ENCODE peak calls at places on chromosomes 13 and 19, in seven cellular contexts. S, Q, E, P, V, H and A are unnamed samples.
A peak's percentile ranks its signal among the peaks of the same experiment; 100 is the strongest.

GRCh38 chr13:31007392-31007791 is 74.9 kb downstream of the TEX26 start:
- DNase-seq in E (no peak), S (no peak), H (no peak), V (no peak), Q (no peak), P (no peak), A (no peak)

GRCh38 chr13:37495046-37495445 is 103.5 kb downstream of the POSTN start:
- DNase-seq in E (no peak), S (no peak), Q (no peak), P (peak; percentile 22), H (no peak), V (no peak), A (no peak)

GRCh38 chr19:51139299-51140018 is 2.6 kb upstream of the SIGLEC7 start:
- DNase-seq in P (no peak), E (no peak), Q (no peak), H (no peak), V (no peak), S (no peak), A (no peak)

GRCh38 chr19:3642987-3643386 is 16.4 kb upstream of the CACTIN start:
- DNase-seq in S (no peak), P (no peak), E (no peak), V (no peak), H (peak; percentile 72), Q (no peak), A (peak; percentile 50)

GRCh38 chr19:858868-859843 is at the start of gene CFD:
- DNase-seq in V (no peak), P (no peak), E (no peak), Q (peak; percentile 87), H (peak; percentile 76), S (no peak), A (no peak)

GRCh38 chr13:102227696-102228095 is 174.2 kb downstream of the FGF14 start:
- DNase-seq in S (no peak), V (no peak), P (no peak), Q (no peak), H (no peak), E (no peak), A (no peak)

GRCh38 chr19:6239401-6239844 is 40.4 kb downstream of the MLLT1 start:
- DNase-seq in S (peak; percentile 62), V (no peak), P (no peak), Q (no peak), H (peak; percentile 70), E (peak; percentile 45), A (no peak)

GRCh38 chr13:70107498-70108271 is at the start of gene ATXN8OS:
- DNase-seq in S (no peak), P (no peak), Q (peak; percentile 67), H (peak; percentile 43), V (no peak), E (no peak), A (peak; percentile 51)

GRCh38 chr19:1125601-1126533 is 22.1 kb downstream of the GPX4 start:
- DNase-seq in Q (no peak), V (no peak), E (no peak), S (no peak), H (no peak), P (no peak), A (no peak)

DNA sequence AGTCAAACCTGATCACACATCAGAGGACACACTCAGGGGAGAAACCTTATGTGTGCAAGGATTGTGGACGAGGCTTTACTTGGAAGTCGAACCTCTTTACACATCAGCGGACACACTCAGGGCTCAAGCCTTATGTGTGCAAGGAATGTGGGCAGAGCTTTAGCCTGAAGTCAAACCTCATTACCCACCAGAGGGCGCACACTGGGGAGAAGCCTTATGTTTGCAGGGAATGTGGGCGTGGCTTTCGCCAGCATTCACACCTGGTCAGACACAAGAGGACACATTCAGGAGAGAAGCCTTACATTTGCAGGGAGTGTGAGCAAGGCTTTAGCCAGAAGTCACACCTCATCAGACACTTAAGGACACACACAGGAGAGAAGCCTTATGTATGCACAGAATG is 8.2 kb upstream of the ZNF527 start:
- DNase-seq in Q (no peak), H (no peak), V (no peak), E (no peak), P (no peak), S (peak; percentile 5), A (no peak)
- TF ChIP-seq CTCF in Q (no peak), H (no peak), V (no peak), E (no peak), P (peak; percentile 34), S (peak; percentile 4), A (no peak)

DNA sequence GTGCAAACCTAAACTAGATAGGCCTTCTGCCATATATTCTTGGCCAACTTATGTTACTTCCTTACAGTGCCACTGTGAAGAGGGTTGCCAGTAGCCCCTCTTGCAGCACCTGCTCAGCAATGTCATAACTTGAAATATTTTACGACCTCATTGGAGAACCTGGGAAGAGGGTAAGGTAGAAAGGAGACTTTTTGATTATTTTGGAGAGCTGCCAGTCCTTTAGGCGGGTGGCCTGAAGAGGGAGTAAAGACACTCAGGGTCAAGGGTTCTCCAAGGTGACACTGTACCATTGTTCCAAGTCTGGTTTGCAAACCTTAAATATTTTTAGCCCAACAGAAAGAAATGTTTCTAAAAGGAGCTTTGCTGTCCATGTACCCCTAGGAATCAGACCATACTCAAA is 118.3 kb downstream of the FLT1 start:
- DNase-seq in P (no peak), H (no peak), E (no peak), S (no peak), Q (no peak), V (no peak), A (no peak)
- TF ChIP-seq CTCF in P (no peak), H (no peak), E (no peak), S (no peak), Q (no peak), V (no peak), A (no peak)

GRCh38 chr19:15454371-15454800 is 4.6 kb upstream of the WIZ start:
- DNase-seq in Q (no peak), P (no peak), H (peak; percentile 85), S (no peak), E (peak; percentile 28), V (peak; percentile 40), A (no peak)
- TF ChIP-seq CTCF in Q (no peak), P (peak; percentile 57), H (no peak), S (peak; percentile 38), E (no peak), V (no peak), A (no peak)

DNA sequence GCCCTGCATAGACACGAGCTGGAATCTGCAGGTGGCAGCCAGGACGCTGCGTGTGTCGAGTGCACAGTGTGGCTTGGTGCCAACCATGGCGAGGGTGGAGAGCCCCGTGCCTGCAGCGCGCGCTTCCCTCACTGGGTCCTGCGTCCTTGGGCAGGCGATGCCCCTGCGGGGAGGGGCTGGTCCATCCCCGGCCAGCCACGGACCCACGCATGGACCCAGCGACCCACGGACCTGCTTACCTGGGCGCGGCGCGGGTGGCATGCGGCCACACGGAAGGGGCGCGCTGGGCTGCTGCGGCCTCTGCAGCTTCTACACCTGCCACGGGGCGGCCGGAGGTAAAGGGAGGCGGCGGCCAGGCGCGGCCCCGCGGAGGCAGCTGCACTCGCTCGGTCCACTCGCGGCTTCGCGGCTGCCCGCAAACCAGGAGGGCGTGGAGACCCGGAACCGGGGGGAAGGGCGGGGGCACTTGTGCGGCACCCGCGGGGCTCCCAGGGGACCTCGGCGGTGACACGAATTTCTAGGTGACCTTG is 569 bp upstream of the MCF2L start:
- DNase-seq in Q (peak; percentile 85), P (no peak), V (peak; percentile 77), E (peak; percentile 16), S (no peak), H (peak; percentile 93), A (peak; percentile 43)
- TF ChIP-seq CTCF in Q (no peak), P (no peak), V (no peak), E (no peak), S (no peak), H (no peak), A (peak; percentile 19)